ENCODE peak calls at places on chromosomes 16 and 17, in seven cellular contexts. V, X, M, W, S, T and C are unnamed samples.

GRCh38 chr16:11402051-11402744 is 56.9 kb downstream of the RMI2 start:
- DNase-seq in V (peak), X (no peak), M (no peak), W (no peak), S (no peak), T (no peak), C (no peak)

GRCh38 chr17:50693041-50693682 is 14.6 kb downstream of the ANKRD40 start:
- DNase-seq in V (no peak), X (no peak), M (no peak), W (peak), S (no peak), T (peak), C (no peak)

GRCh38 chr16:57711331-57711730 is 16.7 kb downstream of the DRC7 start:
- DNase-seq in V (no peak), X (no peak), M (no peak), W (no peak), S (no peak), T (no peak), C (no peak)

GRCh38 chr16:83338941-83339340 is 468.8 kb upstream of the HSBP1 start:
- DNase-seq in V (peak), X (no peak), M (no peak), W (peak), S (no peak), T (peak), C (no peak)

GRCh38 chr17:5035356-5035755 is at the start of gene SLC52A1:
- DNase-seq in V (no peak), X (no peak), M (no peak), W (no peak), S (peak), T (peak), C (no peak)

GRCh38 chr17:81193470-81194224 is 27.6 kb upstream of the AATK start:
- DNase-seq in V (peak), X (no peak), M (no peak), W (no peak), S (peak), T (no peak), C (no peak)

GRCh38 chr16:88662222-88662842 is 559 bp downstream of the MVD start:
- DNase-seq in V (no peak), X (no peak), M (peak), W (no peak), S (peak), T (no peak), C (no peak)

GRCh38 chr16:89708481-89708931 is 7.0 kb upstream of the SPATA2L start:
- DNase-seq in V (no peak), X (no peak), M (no peak), W (no peak), S (no peak), T (no peak), C (no peak)

GRCh38 chr17:77303620-77304019 is 162.9 kb downstream of the SEC14L1 start:
- DNase-seq in V (no peak), X (no peak), M (no peak), W (peak), S (no peak), T (no peak), C (no peak)

GRCh38 chr16:57661510-57661909 is 6.6 kb upstream of the ADGRG3 start:
- DNase-seq in V (no peak), X (no peak), M (no peak), W (no peak), S (no peak), T (no peak), C (no peak)

GRCh38 chr17:19719365-19720209 is 3.2 kb upstream of the SLC47A2 start:
- DNase-seq in V (no peak), X (no peak), M (no peak), W (no peak), S (no peak), T (peak), C (no peak)

DNA sequence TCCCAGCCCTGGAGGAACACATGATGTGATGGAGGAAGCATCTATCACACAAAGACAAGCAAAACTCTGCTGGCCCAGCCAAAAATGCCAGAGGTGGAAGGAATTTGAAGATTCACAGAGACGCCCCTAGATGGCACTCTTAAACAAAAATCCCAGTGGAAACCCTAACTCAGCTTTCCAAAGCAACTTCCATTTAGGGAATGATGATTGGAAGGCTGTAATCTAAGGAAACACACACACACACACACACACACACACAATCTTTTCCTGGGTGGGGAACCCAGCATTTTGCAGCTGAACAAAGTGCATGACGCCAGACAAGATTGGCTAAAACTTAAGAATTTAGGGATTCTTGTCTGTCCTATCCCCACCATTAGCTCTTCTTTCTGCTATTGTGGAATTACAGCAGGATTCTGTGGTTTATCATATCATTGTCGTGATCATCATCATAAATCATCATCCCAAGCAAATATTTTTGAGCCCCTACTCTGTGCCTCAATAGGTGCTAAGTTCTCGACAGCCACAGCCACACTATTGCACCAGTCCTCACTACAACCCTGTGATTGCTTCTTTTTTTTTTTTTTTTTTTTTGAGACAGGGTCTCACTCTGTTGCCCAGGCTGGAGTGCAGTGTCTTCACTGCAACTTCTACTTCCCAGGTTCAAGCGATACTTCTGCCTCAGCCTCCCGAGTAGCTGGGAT is 1.6 kb upstream of the LDAF1 start:
- DNase-seq in V (peak), X (peak), M (no peak), W (peak), S (no peak), T (peak), C (no peak)
- TF ChIP-seq CTCF in V (peak), X (peak), M (peak), W (peak), S (peak), T (peak), C (peak)

DNA sequence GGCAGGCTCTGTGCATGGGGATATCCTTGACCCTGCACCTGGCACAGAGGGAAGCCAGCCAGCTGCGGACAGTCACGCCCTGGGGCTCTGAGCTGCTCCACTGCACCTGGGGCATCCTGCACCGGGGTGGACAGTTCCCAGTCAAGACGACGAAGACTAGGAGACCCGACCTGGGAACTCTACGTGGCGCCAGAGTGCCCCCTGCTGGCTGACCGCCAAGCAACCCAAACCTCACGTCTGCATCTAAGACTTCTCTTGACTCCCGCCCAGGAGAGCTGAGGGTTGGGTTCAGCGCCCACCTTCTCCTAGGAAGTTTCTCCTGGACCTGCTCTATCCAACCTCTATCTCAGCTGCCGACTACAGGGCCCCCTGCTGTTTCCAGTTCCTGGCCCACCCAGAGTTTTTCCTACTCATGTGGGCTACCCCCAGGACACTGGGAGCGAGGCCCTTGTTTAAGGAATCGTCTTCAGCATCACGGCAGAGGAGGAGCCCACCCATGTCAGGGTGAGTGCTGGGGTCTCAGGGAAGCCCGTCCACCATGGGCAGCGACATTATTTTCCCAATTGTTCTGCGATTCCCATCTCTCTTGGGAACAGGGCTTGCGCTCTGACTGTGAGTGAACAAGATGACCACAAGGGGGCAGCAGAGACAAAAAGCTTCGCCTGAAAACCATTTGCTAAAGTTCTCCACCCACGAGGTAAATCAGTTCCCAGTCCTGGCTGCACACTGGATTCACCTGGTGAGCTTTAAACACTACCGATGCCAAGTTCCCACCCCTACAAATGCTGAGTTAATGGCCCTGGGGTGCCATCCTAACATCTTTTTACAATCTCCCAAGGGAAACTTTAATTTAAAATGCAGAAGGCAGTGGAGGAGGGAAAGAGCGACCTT is 29.3 kb downstream of the TLE7 start:
- DNase-seq in V (peak), X (peak), M (peak), W (peak), S (peak), T (peak), C (peak)
- TF ChIP-seq CTCF in V (peak), X (peak), M (peak), W (peak), S (peak), T (peak), C (peak)

GRCh38 chr16:1823821-1824220 is 2.8 kb downstream of the HAGH start:
- DNase-seq in V (peak), X (no peak), M (no peak), W (peak), S (no peak), T (peak), C (no peak)
- TF ChIP-seq CTCF in V (peak), X (peak), M (no peak), W (peak), S (no peak), T (peak), C (peak)

GRCh38 chr17:7888184-7888920 is at the start of gene CHD3:
- DNase-seq in V (peak), X (no peak), M (no peak), W (no peak), S (peak), T (peak), C (no peak)

GRCh38 chr17:7887482-7888183 is 956 bp upstream of the CHD3 start:
- DNase-seq in V (peak), X (peak), M (peak), W (peak), S (peak), T (peak), C (peak)

GRCh38 chr17:7887038-7887481 is 1.5 kb upstream of the CHD3 start:
- DNase-seq in V (no peak), X (no peak), M (no peak), W (no peak), S (no peak), T (no peak), C (no peak)

GRCh38 chr17:7886227-7887037 is 2.2 kb upstream of the CHD3 start:
- DNase-seq in V (peak), X (no peak), M (no peak), W (no peak), S (peak), T (no peak), C (no peak)

DNA sequence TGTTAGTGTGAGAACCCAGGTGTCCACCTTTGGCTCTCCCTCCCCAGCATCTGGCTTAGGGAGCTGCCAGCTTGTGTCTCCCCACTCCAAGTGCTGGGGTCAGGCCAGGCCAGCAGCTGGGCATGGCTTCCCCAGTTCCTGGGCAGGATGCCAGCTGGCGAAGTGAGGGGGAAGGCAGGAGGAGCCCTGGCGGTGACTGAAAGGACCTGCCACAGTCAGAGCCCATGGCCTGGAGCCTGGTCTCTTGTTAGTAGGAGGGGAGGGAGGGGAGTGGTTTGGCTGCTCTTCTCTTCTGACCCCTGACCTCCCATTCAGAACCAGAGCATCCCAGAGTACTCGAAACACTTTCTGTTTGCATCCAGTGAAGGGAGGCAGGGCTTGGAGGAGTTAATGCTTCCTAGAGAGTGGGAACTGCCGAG is 586 bp downstream of the CHD3 start:
- DNase-seq in V (peak), X (peak), M (peak), W (peak), S (peak), T (peak), C (peak)
- TF ChIP-seq CTCF in V (peak), X (peak), M (peak), W (peak), S (peak), T (peak), C (peak)

GRCh38 chr17:44655983-44656700 is at the start of gene MEIOC:
- DNase-seq in V (peak), X (no peak), M (no peak), W (no peak), S (no peak), T (peak), C (no peak)
- TF ChIP-seq CTCF in V (no peak), X (no peak), M (no peak), W (peak), S (no peak), T (no peak), C (no peak)